ENCODE peak calls at places on chromosomes 11 and 22, in seven cellular contexts. P, K, T, H, L, V and U are unnamed samples.

GRCh38 chr11:63813563-63814382 is 517 bp downstream of the SPINDOC start:
- DNase-seq in P (peak), K (peak), T (peak), H (peak), L (peak), V (peak), U (peak)

GRCh38 chr11:25860677-25861445 is 471.1 kb upstream of the ANO3 start:
- DNase-seq in P (peak), K (no peak), T (no peak), H (no peak), L (no peak), V (no peak), U (no peak)

GRCh38 chr11:68840661-68841653 is 759 bp downstream of the CPT1A start:
- DNase-seq in P (peak), K (peak), T (peak), H (peak), L (peak), V (peak), U (peak)

GRCh38 chr11:129315781-129316579 is 59.7 kb upstream of the BARX2 start:
- DNase-seq in P (peak), K (no peak), T (no peak), H (peak), L (no peak), V (peak), U (peak)

GRCh38 chr11:64814712-64815187 is 4.4 kb upstream of the MEN1 start:
- DNase-seq in P (no peak), K (no peak), T (no peak), H (no peak), L (no peak), V (no peak), U (no peak)

GRCh38 chr11:57668467-57668890 is 565 bp downstream of the ZDHHC5 start:
- DNase-seq in P (no peak), K (no peak), T (no peak), H (no peak), L (no peak), V (no peak), U (no peak)

GRCh38 chr11:77778549-77778948 is 42.0 kb downstream of the RSF1 start:
- DNase-seq in P (no peak), K (no peak), T (no peak), H (no peak), L (no peak), V (no peak), U (no peak)

GRCh38 chr22:42425337-42425988 is 6.7 kb downstream of the NFAM1 start:
- DNase-seq in P (no peak), K (no peak), T (no peak), H (no peak), L (no peak), V (no peak), U (peak)

GRCh38 chr11:130023204-130023603 is 20.6 kb upstream of the PRDM10 start:
- DNase-seq in P (no peak), K (peak), T (no peak), H (no peak), L (peak), V (peak), U (no peak)

GRCh38 chr11:86202013-86202336 is 42.6 kb upstream of the EED start:
- DNase-seq in P (no peak), K (no peak), T (no peak), H (no peak), L (peak), V (no peak), U (no peak)

GRCh38 chr11:16605440-16605970 is 132.9 kb upstream of the C11orf58 start:
- DNase-seq in P (peak), K (no peak), T (peak), H (peak), L (no peak), V (peak), U (no peak)

GRCh38 chr22:26131755-26132154 is 37.5 kb upstream of the SEZ6L start:
- DNase-seq in P (no peak), K (no peak), T (no peak), H (no peak), L (no peak), V (no peak), U (no peak)

GRCh38 chr22:50009765-50010675 is 2.5 kb downstream of the IL17REL start:
- DNase-seq in P (no peak), K (no peak), T (no peak), H (no peak), L (no peak), V (no peak), U (no peak)

GRCh38 chr11:115084191-115084590 is 405.9 kb downstream of the NXPE2 start:
- DNase-seq in P (no peak), K (no peak), T (no peak), H (no peak), L (no peak), V (no peak), U (no peak)

GRCh38 chr11:20293531-20293930 is 70.0 kb upstream of the HTATIP2 start:
- DNase-seq in P (no peak), K (no peak), T (no peak), H (no peak), L (no peak), V (no peak), U (no peak)

GRCh38 chr22:50140615-50141014 is 29.9 kb upstream of the PANX2 start:
- DNase-seq in P (no peak), K (no peak), T (no peak), H (no peak), L (no peak), V (no peak), U (no peak)

GRCh38 chr11:12724301-12725046 is 50.3 kb downstream of the TEAD1 start:
- DNase-seq in P (peak), K (peak), T (peak), H (peak), L (no peak), V (peak), U (peak)

GRCh38 chr11:16613401-16614381 is 124.8 kb upstream of the C11orf58 start:
- DNase-seq in P (peak), K (peak), T (peak), H (peak), L (peak), V (peak), U (peak)

GRCh38 chr11:45278721-45279120 is 7.4 kb downstream of the SYT13 start:
- DNase-seq in P (no peak), K (no peak), T (no peak), H (no peak), L (no peak), V (no peak), U (no peak)

GRCh38 chr11:15347969-15348734 is 233.4 kb downstream of the INSC start:
- DNase-seq in P (no peak), K (no peak), T (no peak), H (no peak), L (no peak), V (no peak), U (no peak)

GRCh38 chr11:101866619-101867491 is 48.0 kb upstream of the CEP126 start:
- DNase-seq in P (no peak), K (peak), T (no peak), H (no peak), L (no peak), V (peak), U (no peak)

GRCh38 chr22:25105817-25106650 is 93.6 kb upstream of the CRYBB3 start:
- DNase-seq in P (no peak), K (no peak), T (no peak), H (no peak), L (no peak), V (no peak), U (no peak)

DNA sequence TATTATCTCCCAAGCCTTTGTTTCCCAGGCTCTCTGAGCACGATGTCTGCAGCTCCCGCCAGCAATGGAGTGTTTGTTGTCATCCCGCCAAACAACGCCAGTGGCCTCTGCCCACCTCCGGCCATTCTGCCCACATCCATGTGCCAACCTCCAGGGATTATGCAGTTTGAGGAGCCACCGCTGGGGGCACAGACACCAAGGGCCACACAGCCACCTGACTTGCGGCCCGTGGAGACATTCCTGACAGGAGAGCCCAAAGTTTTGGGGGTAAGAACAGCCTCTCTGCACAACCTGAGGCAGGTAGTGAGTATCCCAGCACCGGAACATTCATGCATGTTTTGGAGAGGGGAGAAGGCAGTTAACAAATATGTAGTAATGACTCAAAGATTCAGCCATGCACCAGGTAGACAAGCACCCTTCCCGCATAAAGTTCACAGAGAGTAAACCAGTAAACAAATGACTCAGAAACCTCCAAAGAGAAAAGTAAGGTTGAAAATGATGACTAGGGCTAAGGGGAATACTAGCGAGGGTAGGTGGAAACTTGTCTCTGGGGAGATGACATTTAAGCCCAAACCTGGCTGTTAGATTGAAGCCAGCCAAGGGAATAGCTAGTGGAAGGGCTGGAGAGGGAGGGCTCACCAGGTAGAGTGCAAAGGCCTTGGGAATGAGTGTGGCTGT is 7.2 kb downstream of the MS4A15 start:
- DNase-seq in P (no peak), K (no peak), T (no peak), H (no peak), L (peak), V (no peak), U (peak)
- TF ChIP-seq CTCF in P (no peak), K (no peak), T (no peak), H (no peak), L (no peak), V (no peak), U (no peak)

GRCh38 chr22:47012589-47013365 is 250.3 kb downstream of the TBC1D22A start:
- DNase-seq in P (no peak), K (peak), T (no peak), H (no peak), L (no peak), V (peak), U (no peak)
- TF ChIP-seq CTCF in P (no peak), K (no peak), T (no peak), H (no peak), L (no peak), V (peak), U (no peak)

GRCh38 chr22:44444341-44445306 is 53.4 kb downstream of the RTL6 start:
- DNase-seq in P (no peak), K (no peak), T (no peak), H (no peak), L (no peak), V (no peak), U (no peak)

GRCh38 chr22:44445307-44445680 is 52.7 kb downstream of the RTL6 start:
- DNase-seq in P (no peak), K (no peak), T (no peak), H (no peak), L (no peak), V (no peak), U (peak)

GRCh38 chr22:44446483-44446882 is 51.5 kb downstream of the RTL6 start:
- DNase-seq in P (no peak), K (no peak), T (no peak), H (no peak), L (no peak), V (no peak), U (no peak)

GRCh38 chr22:44443641-44444235 is 54.3 kb downstream of the RTL6 start:
- DNase-seq in P (no peak), K (no peak), T (no peak), H (no peak), L (no peak), V (no peak), U (no peak)

DNA sequence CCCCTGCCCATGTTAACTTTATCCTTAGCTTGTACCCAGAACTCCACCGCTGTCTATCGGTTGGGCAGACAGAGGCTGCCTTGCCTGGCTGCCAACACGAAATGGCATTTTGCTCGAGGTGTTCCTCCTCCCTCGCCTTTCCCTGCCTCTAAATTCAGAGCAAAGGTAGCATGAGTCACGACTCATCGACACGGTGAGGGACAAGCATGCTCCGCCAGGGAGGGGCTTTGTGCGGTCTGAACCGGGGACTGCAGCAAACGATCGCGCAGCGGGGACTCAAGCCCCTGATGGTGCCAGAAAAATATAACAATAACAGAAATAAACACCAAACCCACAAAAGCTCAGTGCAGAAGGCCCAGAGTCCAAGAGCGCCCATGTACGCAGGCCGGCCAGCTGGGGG is 52.3 kb downstream of the RTL6 start:
- DNase-seq in P (no peak), K (no peak), T (no peak), H (no peak), L (no peak), V (no peak), U (no peak)
- TF ChIP-seq CTCF in P (no peak), K (no peak), T (no peak), H (no peak), L (no peak), V (no peak), U (no peak)

GRCh38 chr11:22797081-22797480 is 32.5 kb downstream of the SVIP start:
- DNase-seq in P (no peak), K (no peak), T (no peak), H (no peak), L (no peak), V (no peak), U (no peak)

GRCh38 chr11:22787055-22787454 is 42.5 kb downstream of the SVIP start:
- DNase-seq in P (no peak), K (no peak), T (no peak), H (no peak), L (no peak), V (no peak), U (no peak)

GRCh38 chr11:22787565-22788162 is 41.9 kb downstream of the SVIP start:
- DNase-seq in P (no peak), K (peak), T (no peak), H (no peak), L (peak), V (peak), U (no peak)

GRCh38 chr11:22795914-22796313 is 33.7 kb downstream of the SVIP start:
- DNase-seq in P (no peak), K (no peak), T (no peak), H (no peak), L (no peak), V (no peak), U (no peak)

DNA sequence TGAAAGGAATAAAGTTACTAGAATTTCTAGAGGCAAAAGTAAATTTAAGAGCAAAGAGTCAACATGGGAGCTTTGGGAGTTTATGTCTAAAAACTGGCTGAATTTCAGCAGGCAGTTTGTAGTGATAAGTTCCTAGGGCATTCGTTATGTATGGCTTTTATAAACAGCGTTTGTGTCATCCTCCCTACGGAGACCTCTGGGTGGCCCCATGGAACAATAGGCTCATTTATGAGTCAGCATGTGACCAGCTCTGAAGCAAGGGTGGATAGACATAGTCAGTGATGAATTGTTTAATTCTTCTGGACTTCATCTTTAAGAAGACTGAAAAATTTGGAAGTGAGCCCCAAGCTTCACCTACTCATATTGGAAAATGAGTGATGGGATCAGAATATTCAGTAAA is 37.1 kb downstream of the SVIP start:
- DNase-seq in P (no peak), K (peak), T (no peak), H (no peak), L (no peak), V (peak), U (no peak)
- TF ChIP-seq CTCF in P (no peak), K (no peak), T (no peak), H (no peak), L (no peak), V (no peak), U (no peak)

GRCh38 chr11:124778281-124778680 is 16.2 kb upstream of the ESAM start:
- DNase-seq in P (no peak), K (no peak), T (no peak), H (no peak), L (no peak), V (peak), U (no peak)
- TF ChIP-seq CTCF in P (peak), K (no peak), T (peak), H (no peak), L (peak), V (peak), U (peak)